ENCODE peak calls at places on chromosomes 4 and X, in six cellular contexts. One of them, this sample, is unnamed.

GRCh38 chrX:39212456-39212855 is 411.2 kb downstream of the MID1IP1 start:
- DNase-seq in IMR-90: no peak
- DNase-seq in mesendoderm: no peak
- DNase-seq in neuronal stem cell: no peak
- DNase-seq in H1: no peak
- DNase-seq in trophoblast cell: peak
- DNase-seq in this sample: no peak

GRCh38 chrX:13834316-13834715 is 17.4 kb upstream of the GPM6B start:
- DNase-seq in IMR-90: no peak
- DNase-seq in mesendoderm: no peak
- DNase-seq in neuronal stem cell: no peak
- DNase-seq in H1: no peak
- DNase-seq in trophoblast cell: no peak
- DNase-seq in this sample: no peak

GRCh38 chr4:175456131-175456530 is 355.9 kb downstream of the GPM6A start:
- DNase-seq in IMR-90: no peak
- DNase-seq in mesendoderm: no peak
- DNase-seq in neuronal stem cell: no peak
- DNase-seq in H1: no peak
- DNase-seq in trophoblast cell: no peak
- DNase-seq in this sample: no peak

GRCh38 chr4:70059149-70059548 is 8.9 kb downstream of the HTN1 start:
- DNase-seq in IMR-90: no peak
- DNase-seq in mesendoderm: no peak
- DNase-seq in neuronal stem cell: no peak
- DNase-seq in H1: no peak
- DNase-seq in trophoblast cell: no peak
- DNase-seq in this sample: no peak

GRCh38 chr4:142091085-142091513 is 454.7 kb downstream of the IL15 start:
- DNase-seq in IMR-90: peak
- DNase-seq in mesendoderm: no peak
- DNase-seq in neuronal stem cell: no peak
- DNase-seq in H1: no peak
- DNase-seq in trophoblast cell: no peak
- DNase-seq in this sample: no peak

GRCh38 chr4:38095691-38096090 is 135.5 kb downstream of the PTTG2 start:
- DNase-seq in IMR-90: no peak
- DNase-seq in mesendoderm: no peak
- DNase-seq in neuronal stem cell: no peak
- DNase-seq in H1: no peak
- DNase-seq in trophoblast cell: peak
- DNase-seq in this sample: no peak

GRCh38 chr4:139210486-139210885 is 33.5 kb upstream of the ELF2 start:
- DNase-seq in IMR-90: no peak
- DNase-seq in mesendoderm: no peak
- DNase-seq in neuronal stem cell: no peak
- DNase-seq in H1: no peak
- DNase-seq in trophoblast cell: no peak
- DNase-seq in this sample: no peak

GRCh38 chr4:80045831-80046230 is 27.2 kb downstream of the ANTXR2 start:
- DNase-seq in IMR-90: peak
- DNase-seq in mesendoderm: no peak
- DNase-seq in neuronal stem cell: no peak
- DNase-seq in H1: no peak
- DNase-seq in trophoblast cell: no peak
- DNase-seq in this sample: peak

GRCh38 chr4:126451237-126451885 is 1136.6 kb downstream of the FAT4 start:
- DNase-seq in IMR-90: peak
- DNase-seq in mesendoderm: no peak
- DNase-seq in neuronal stem cell: no peak
- DNase-seq in H1: no peak
- DNase-seq in trophoblast cell: no peak
- DNase-seq in this sample: peak

GRCh38 chr4:45910511-45910910 is 213.3 kb downstream of the GABRG1 start:
- DNase-seq in IMR-90: no peak
- DNase-seq in mesendoderm: peak
- DNase-seq in neuronal stem cell: no peak
- DNase-seq in H1: no peak
- DNase-seq in trophoblast cell: no peak
- DNase-seq in this sample: no peak

GRCh38 chr4:186759990-186760389 is 36.3 kb upstream of the FAT1 start:
- DNase-seq in IMR-90: no peak
- DNase-seq in mesendoderm: no peak
- DNase-seq in neuronal stem cell: no peak
- DNase-seq in H1: no peak
- DNase-seq in trophoblast cell: no peak
- DNase-seq in this sample: no peak

GRCh38 chr4:105414316-105414715 is 59.5 kb downstream of the PPA2 start:
- DNase-seq in IMR-90: no peak
- DNase-seq in mesendoderm: no peak
- DNase-seq in neuronal stem cell: no peak
- DNase-seq in H1: no peak
- DNase-seq in trophoblast cell: no peak
- DNase-seq in this sample: no peak

GRCh38 chr4:41257257-41257900 is 651 bp downstream of the UCHL1 start:
- DNase-seq in IMR-90: peak
- DNase-seq in mesendoderm: peak
- DNase-seq in neuronal stem cell: peak
- DNase-seq in H1: peak
- DNase-seq in trophoblast cell: no peak
- DNase-seq in this sample: peak

GRCh38 chrX:19555683-19556082 is 40.4 kb upstream of the MAP3K15 start:
- DNase-seq in IMR-90: no peak
- DNase-seq in mesendoderm: no peak
- DNase-seq in neuronal stem cell: no peak
- DNase-seq in H1: no peak
- DNase-seq in trophoblast cell: no peak
- DNase-seq in this sample: no peak

GRCh38 chrX:102712967-102713677 is 874 bp downstream of the GPRASP2 start:
- DNase-seq in IMR-90: peak
- DNase-seq in mesendoderm: peak
- DNase-seq in neuronal stem cell: peak
- DNase-seq in H1: peak
- DNase-seq in trophoblast cell: no peak
- DNase-seq in this sample: peak

GRCh38 chr4:6221296-6221850 is 21.0 kb upstream of the JAKMIP1 start:
- DNase-seq in IMR-90: no peak
- DNase-seq in mesendoderm: peak
- DNase-seq in neuronal stem cell: no peak
- DNase-seq in H1: peak
- DNase-seq in trophoblast cell: no peak
- DNase-seq in this sample: no peak

GRCh38 chrX:139803224-139803623 is 95.3 kb upstream of the MCF2 start:
- DNase-seq in IMR-90: no peak
- DNase-seq in mesendoderm: peak
- DNase-seq in neuronal stem cell: no peak
- DNase-seq in H1: no peak
- DNase-seq in trophoblast cell: no peak
- DNase-seq in this sample: no peak

GRCh38 chrX:49075347-49075746 is 1.5 kb upstream of the PRAF2 start:
- DNase-seq in IMR-90: no peak
- DNase-seq in mesendoderm: peak
- DNase-seq in neuronal stem cell: no peak
- DNase-seq in H1: no peak
- DNase-seq in trophoblast cell: no peak
- DNase-seq in this sample: no peak

GRCh38 chrX:49082472-49082871 is 2.8 kb upstream of the WDR45 start:
- DNase-seq in IMR-90: no peak
- DNase-seq in mesendoderm: no peak
- DNase-seq in neuronal stem cell: no peak
- DNase-seq in H1: no peak
- DNase-seq in trophoblast cell: no peak
- DNase-seq in this sample: no peak

GRCh38 chrX:49077941-49078340 is 1.7 kb downstream of the WDR45 start:
- DNase-seq in IMR-90: no peak
- DNase-seq in mesendoderm: no peak
- DNase-seq in neuronal stem cell: no peak
- DNase-seq in H1: no peak
- DNase-seq in trophoblast cell: no peak
- DNase-seq in this sample: no peak

GRCh38 chrX:49073641-49074575 is at the start of gene PRAF2:
- DNase-seq in IMR-90: peak
- DNase-seq in mesendoderm: peak
- DNase-seq in neuronal stem cell: peak
- DNase-seq in H1: peak
- DNase-seq in trophoblast cell: peak
- DNase-seq in this sample: peak

GRCh38 chrX:49079489-49080428 is at the start of gene WDR45:
- DNase-seq in IMR-90: peak
- DNase-seq in mesendoderm: peak
- DNase-seq in neuronal stem cell: peak
- DNase-seq in H1: peak
- DNase-seq in trophoblast cell: peak
- DNase-seq in this sample: peak
- H3K18ac ChIP-seq in IMR-90: peak
- H3K18ac ChIP-seq in mesendoderm: peak
- H3K18ac ChIP-seq in neuronal stem cell: peak
- H3K18ac ChIP-seq in H1: no peak
- H3K18ac ChIP-seq in trophoblast cell: peak
- H3K18ac ChIP-seq in this sample: peak

GRCh38 chr4:153780876-153781275 is 8.0 kb downstream of the SFRP2 start:
- DNase-seq in IMR-90: no peak
- DNase-seq in mesendoderm: no peak
- DNase-seq in neuronal stem cell: no peak
- DNase-seq in H1: no peak
- DNase-seq in trophoblast cell: no peak
- DNase-seq in this sample: no peak

GRCh38 chr4:153782567-153782966 is 6.3 kb downstream of the SFRP2 start:
- DNase-seq in IMR-90: no peak
- DNase-seq in mesendoderm: no peak
- DNase-seq in neuronal stem cell: no peak
- DNase-seq in H1: no peak
- DNase-seq in trophoblast cell: no peak
- DNase-seq in this sample: no peak

GRCh38 chr4:153780221-153780620 is 8.7 kb downstream of the SFRP2 start:
- DNase-seq in IMR-90: no peak
- DNase-seq in mesendoderm: no peak
- DNase-seq in neuronal stem cell: no peak
- DNase-seq in H1: no peak
- DNase-seq in trophoblast cell: no peak
- DNase-seq in this sample: no peak

GRCh38 chr4:153781280-153781679 is 7.6 kb downstream of the SFRP2 start:
- DNase-seq in IMR-90: no peak
- DNase-seq in mesendoderm: no peak
- DNase-seq in neuronal stem cell: no peak
- DNase-seq in H1: no peak
- DNase-seq in trophoblast cell: no peak
- DNase-seq in this sample: no peak

GRCh38 chr4:153781717-153782416 is 7.0 kb downstream of the SFRP2 start:
- DNase-seq in IMR-90: peak
- DNase-seq in mesendoderm: no peak
- DNase-seq in neuronal stem cell: no peak
- DNase-seq in H1: no peak
- DNase-seq in trophoblast cell: no peak
- DNase-seq in this sample: no peak
- H3K4me3 ChIP-seq in IMR-90: no peak
- H3K4me3 ChIP-seq in mesendoderm: no peak
- H3K4me3 ChIP-seq in neuronal stem cell: no peak
- H3K4me3 ChIP-seq in H1: no peak
- H3K4me3 ChIP-seq in trophoblast cell: no peak
- H3K4me3 ChIP-seq in this sample: peak

DNA sequence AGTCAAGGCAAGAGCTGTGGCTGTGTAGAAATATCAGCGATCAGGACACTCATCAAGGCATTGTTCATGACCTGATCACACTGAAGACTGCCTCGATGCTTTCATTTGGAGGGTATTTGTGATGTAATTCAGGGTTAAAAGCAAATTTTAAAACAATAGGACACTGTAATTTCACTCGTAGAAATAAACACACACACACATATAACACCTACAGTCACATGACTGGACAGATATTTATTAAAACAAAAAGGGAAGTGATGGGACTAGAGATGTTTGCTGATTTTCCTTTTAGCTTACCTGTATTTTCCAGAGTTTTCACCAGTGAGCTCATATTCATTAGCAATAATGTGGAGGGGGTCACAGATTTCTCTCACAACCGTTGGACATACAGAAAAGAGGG is 51.1 kb upstream of the KDR start:
- DNase-seq in IMR-90: no peak
- DNase-seq in mesendoderm: no peak
- DNase-seq in neuronal stem cell: no peak
- DNase-seq in H1: no peak
- DNase-seq in trophoblast cell: no peak
- DNase-seq in this sample: peak
- H3K18ac ChIP-seq in IMR-90: peak
- H3K18ac ChIP-seq in mesendoderm: peak
- H3K18ac ChIP-seq in neuronal stem cell: no peak
- H3K18ac ChIP-seq in H1: peak
- H3K18ac ChIP-seq in trophoblast cell: no peak
- H3K18ac ChIP-seq in this sample: peak

GRCh38 chrX:136199365-136199764 is 51.8 kb downstream of the MAP7D3 start:
- DNase-seq in IMR-90: peak
- DNase-seq in mesendoderm: peak
- DNase-seq in neuronal stem cell: no peak
- DNase-seq in H1: no peak
- DNase-seq in trophoblast cell: peak
- DNase-seq in this sample: peak
- H3K4me3 ChIP-seq in IMR-90: no peak
- H3K4me3 ChIP-seq in mesendoderm: no peak
- H3K4me3 ChIP-seq in neuronal stem cell: no peak
- H3K4me3 ChIP-seq in H1: no peak
- H3K4me3 ChIP-seq in trophoblast cell: no peak
- H3K4me3 ChIP-seq in this sample: no peak

GRCh38 chr4:169270810-169271691 is at the start of gene SH3RF1:
- DNase-seq in IMR-90: peak
- DNase-seq in mesendoderm: peak
- DNase-seq in neuronal stem cell: peak
- DNase-seq in H1: peak
- DNase-seq in trophoblast cell: peak
- DNase-seq in this sample: peak
- H3K18ac ChIP-seq in IMR-90: peak
- H3K18ac ChIP-seq in mesendoderm: peak
- H3K18ac ChIP-seq in neuronal stem cell: peak
- H3K18ac ChIP-seq in H1: peak
- H3K18ac ChIP-seq in trophoblast cell: peak
- H3K18ac ChIP-seq in this sample: peak

GRCh38 chr4:146637853-146638800 is 566 bp upstream of the POU4F2 start:
- DNase-seq in IMR-90: no peak
- DNase-seq in mesendoderm: no peak
- DNase-seq in neuronal stem cell: no peak
- DNase-seq in H1: peak
- DNase-seq in trophoblast cell: no peak
- DNase-seq in this sample: no peak
- H3K4me3 ChIP-seq in IMR-90: no peak
- H3K4me3 ChIP-seq in mesendoderm: no peak
- H3K4me3 ChIP-seq in neuronal stem cell: peak
- H3K4me3 ChIP-seq in H1: peak
- H3K4me3 ChIP-seq in trophoblast cell: no peak
- H3K4me3 ChIP-seq in this sample: peak

DNA sequence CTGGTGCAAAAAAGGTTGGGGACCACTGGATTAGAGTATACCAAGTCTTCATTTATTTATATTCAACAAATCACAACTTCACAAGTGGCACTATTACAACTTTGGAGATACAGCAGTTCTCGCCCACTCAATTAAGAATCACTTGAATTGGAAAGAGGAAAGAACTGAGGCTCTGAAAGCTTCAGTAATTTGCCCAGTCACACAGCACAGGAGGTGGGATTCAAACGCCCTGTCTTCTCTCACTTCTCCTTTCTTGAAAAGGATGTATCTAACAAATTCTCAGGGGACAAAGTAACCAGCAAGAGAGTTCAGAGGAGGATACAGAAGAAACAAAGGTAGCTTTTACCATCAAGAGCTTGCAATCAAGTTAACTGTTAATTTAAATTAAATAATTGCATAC is 12.4 kb downstream of the SMIM14 start:
- DNase-seq in IMR-90: no peak
- DNase-seq in mesendoderm: no peak
- DNase-seq in neuronal stem cell: no peak
- DNase-seq in H1: no peak
- DNase-seq in trophoblast cell: no peak
- DNase-seq in this sample: no peak
- H3K18ac ChIP-seq in IMR-90: no peak
- H3K18ac ChIP-seq in mesendoderm: no peak
- H3K18ac ChIP-seq in neuronal stem cell: no peak
- H3K18ac ChIP-seq in H1: no peak
- H3K18ac ChIP-seq in trophoblast cell: no peak
- H3K18ac ChIP-seq in this sample: no peak